ENCODE peak calls at places on chromosome 6, in four cellular contexts. Y, M, C and H are unnamed samples.

GRCh38 chr6:134249412-134249758 is 68.5 kb downstream of the SGK1 start:
- DNase-seq in C (no peak), Y (no peak), M (no peak), H (no peak)

GRCh38 chr6:37882724-37883413 is 63.3 kb downstream of the ZFAND3 start:
- DNase-seq in M (no peak), C (no peak), Y (no peak), H (no peak)

GRCh38 chr6:135289816-135290215 is 108.7 kb downstream of the MYB start:
- DNase-seq in Y (no peak), M (no peak), C (no peak), H (no peak)

GRCh38 chr6:134757911-134758361 is 192.0 kb downstream of the ALDH8A1 start:
- DNase-seq in M (no peak), C (no peak), Y (no peak), H (no peak)

GRCh38 chr6:165031491-165031890 is 277.9 kb downstream of the C6orf118 start:
- DNase-seq in C (no peak), M (no peak), Y (no peak), H (no peak)

GRCh38 chr6:50602191-50602810 is 111.0 kb upstream of the TFAP2D start:
- DNase-seq in C (peak), Y (no peak), M (no peak), H (peak)

GRCh38 chr6:125421853-125422252 is 120.1 kb upstream of the HDDC2 start:
- DNase-seq in C (no peak), Y (no peak), M (no peak), H (no peak)

GRCh38 chr6:2498224-2498623 is 252.5 kb downstream of the MYLK4 start:
- DNase-seq in C (no peak), M (no peak), Y (no peak), H (no peak)

GRCh38 chr6:80425089-80425823 is 318.8 kb downstream of the BCKDHB start:
- DNase-seq in C (no peak), M (no peak), Y (no peak), H (no peak)

GRCh38 chr6:167551634-167552630 is 227.0 kb downstream of the TTLL2 start:
- DNase-seq in C (no peak), M (no peak), Y (no peak), H (no peak)

GRCh38 chr6:155530219-155530834 is 74.7 kb upstream of the NOX3 start:
- DNase-seq in Y (no peak), C (peak), M (no peak), H (peak)

GRCh38 chr6:115997990-115998585 is 62.6 kb downstream of the FRK start:
- DNase-seq in C (no peak), Y (no peak), M (no peak), H (no peak)